ENCODE peak calls at places on chromosomes 7 and 10, in ten cellular contexts. Z is WTC11; K is RWPE1; O is right lobe of liver; R is CD8-positive, alpha-beta T cell; W is epithelial cell of esophagus; Q is A172; Y is type B pancreatic cell; A is Panc1; L is upper lobe of right lung. P is an unnamed sample.

GRCh38 chr7:127809285-127809702 is 157.3 kb downstream of the SND1 start:
- DNase-seq in Z (no peak), K (peak), O (no peak), R (no peak), W (peak), Q (peak), Y (no peak), A (no peak), L (no peak), P (no peak)

GRCh38 chr10:80144302-80145131 is 12.0 kb downstream of the PLAC9 start:
- DNase-seq in Z (peak), K (peak), O (peak), R (peak), W (peak), Q (peak), Y (no peak), A (no peak), L (no peak), P (peak)

GRCh38 chr7:101986335-101986734 is 168.9 kb downstream of the CUX1 start:
- DNase-seq in Z (no peak), K (peak), O (no peak), R (no peak), W (peak), Q (no peak), Y (no peak), A (no peak), L (no peak), P (no peak)

GRCh38 chr10:6843477-6843876 is 263.4 kb upstream of the PRKCQ start:
- DNase-seq in Z (no peak), K (no peak), O (no peak), R (no peak), W (no peak), Q (no peak), Y (no peak), A (no peak), L (no peak), P (no peak)

GRCh38 chr7:130942211-130942964 is 208.4 kb upstream of the KLF14 start:
- DNase-seq in Z (no peak), K (no peak), O (peak), R (no peak), W (peak), Q (peak), Y (no peak), A (peak), L (no peak), P (no peak)

GRCh38 chr10:31630866-31631567 is 297.6 kb downstream of the ARHGAP12 start:
- DNase-seq in Z (no peak), K (no peak), O (peak), R (no peak), W (no peak), Q (peak), Y (no peak), A (no peak), L (no peak), P (no peak)

GRCh38 chr7:95511716-95512260 is 26.0 kb downstream of the ASB4 start:
- DNase-seq in Z (peak), K (peak), O (peak), R (no peak), W (peak), Q (peak), Y (no peak), A (no peak), L (no peak), P (peak)

GRCh38 chr7:258476-259190 is 31.3 kb upstream of the FOXL3 start:
- DNase-seq in Z (no peak), K (no peak), O (no peak), R (no peak), W (no peak), Q (no peak), Y (no peak), A (no peak), L (peak), P (no peak)

GRCh38 chr7:38964921-38965320 is 12.8 kb upstream of the POU6F2 start:
- DNase-seq in Z (no peak), K (no peak), O (no peak), R (no peak), W (no peak), Q (no peak), Y (no peak), A (no peak), L (no peak), P (no peak)

GRCh38 chr10:79239930-79240713 is 107.1 kb upstream of the PPIF start:
- DNase-seq in Z (peak), K (no peak), O (no peak), R (no peak), W (no peak), Q (no peak), Y (peak), A (no peak), L (no peak), P (no peak)

GRCh38 chr10:102157224-102157623 is 5.0 kb downstream of the NOLC1 start:
- DNase-seq in Z (no peak), K (no peak), O (no peak), R (no peak), W (no peak), Q (no peak), Y (no peak), A (no peak), L (no peak), P (no peak)

GRCh38 chr7:49166441-49166840 is 242.1 kb downstream of the CDC14C start:
- DNase-seq in Z (no peak), K (no peak), O (no peak), R (no peak), W (peak), Q (peak), Y (no peak), A (no peak), L (no peak), P (no peak)